ENCODE peak calls at places on chromosomes 4 and X, in seven cellular contexts. T is stimulated activated naive CD8-positive, alpha-beta T cell treated with anti-CD3 and anti-CD28 coated beads, Interleukin-15, Interleukin-2, amounts not matched to agents 100 U/mL and 50 U/mL, for 24 hours; S is neural crest cell; A is Calu3; V is glutamatergic neuron; Y is GM12865; R is IMR-90. Z is an unnamed sample.
A peak's percentile ranks its signal among the peaks of the same experiment; 100 is the strongest.

GRCh38 chr4:151031831-151032605 is 16.9 kb upstream of the LRBA start:
- DNase-seq in T (peak; percentile 20), S (no peak), A (no peak), V (no peak), Y (peak; percentile 59), R (peak; percentile 71), Z (no peak)

GRCh38 chr4:122826596-122827257 is at the start of gene FGF2:
- DNase-seq in T (peak; percentile 36), S (peak; percentile 59), A (peak; percentile 44), V (peak; percentile 54), Y (peak; percentile 44), R (peak; percentile 60), Z (peak; percentile 44)

GRCh38 chr4:140326395-140326993 is 47.0 kb upstream of the SCOC start:
- DNase-seq in T (no peak), S (no peak), A (peak; percentile 14), V (no peak), Y (no peak), R (peak; percentile 65), Z (peak; percentile 27)

GRCh38 chr4:141587897-141588296 is 48.5 kb upstream of the IL15 start:
- DNase-seq in T (no peak), S (no peak), A (no peak), V (no peak), Y (no peak), R (peak; percentile 64), Z (no peak)

GRCh38 chr4:6270691-6271121 is 1.1 kb downstream of the WFS1 start:
- DNase-seq in T (no peak), S (no peak), A (peak; percentile 3), V (no peak), Y (no peak), R (peak; percentile 7), Z (no peak)

GRCh38 chrX:119685225-119686066 is 7.5 kb downstream of the SEPTIN6 start:
- DNase-seq in T (peak; percentile 46), S (no peak), A (no peak), V (no peak), Y (peak; percentile 77), R (no peak), Z (peak; percentile 63)

GRCh38 chr4:112410364-112410763 is 105.6 kb downstream of the NEUROG2 start:
- DNase-seq in T (no peak), S (no peak), A (no peak), V (no peak), Y (no peak), R (no peak), Z (no peak)

GRCh38 chrX:129779747-129780146 is at the start of gene SASH3:
- DNase-seq in T (peak; percentile 72), S (no peak), A (no peak), V (no peak), Y (peak; percentile 90), R (no peak), Z (peak; percentile 81)

GRCh38 chr4:165418116-165418515 is 39.3 kb downstream of the CPE start:
- DNase-seq in T (no peak), S (no peak), A (no peak), V (no peak), Y (no peak), R (no peak), Z (no peak)

Z was measured in activated naive CD4-positive, alpha-beta T cell treated with anti-CD3 and anti-CD28 coated beads, Interleukin-2, amount 10 ng/mL, durations not matched to agents 7 days and 5 days.